ENCODE peak calls at places on chromosomes 7 and 10, in eight cellular contexts. C is A673, M is tibial nerve, I is lower leg skin, E is HCT116, N is cardiac fibroblast, R is HepG2, F is choroid plexus epithelial cell. T is an unnamed sample.

GRCh38 chr10:34539533-34540315 is 275.4 kb downstream of the PARD3 start:
- DNase-seq in C (no peak), M (no peak), I (no peak), E (no peak), N (peak), R (peak), F (peak), T (peak)

GRCh38 chr7:776992-777520 is 50.0 kb upstream of the PRKAR1B start:
- DNase-seq in C (peak), M (no peak), I (no peak), E (no peak), N (no peak), R (no peak), F (no peak), T (no peak)

GRCh38 chr7:84484502-84485079 is 290.0 kb upstream of the SEMA3A start:
- DNase-seq in C (peak), M (no peak), I (no peak), E (no peak), N (no peak), R (no peak), F (no peak), T (peak)

GRCh38 chr7:30163231-30163894 is 28.6 kb downstream of the MTURN start:
- DNase-seq in C (no peak), M (no peak), I (no peak), E (no peak), N (no peak), R (peak), F (peak), T (no peak)

GRCh38 chr10:49634053-49634660 is 20.3 kb downstream of the CHAT start:
- DNase-seq in C (no peak), M (no peak), I (peak), E (no peak), N (no peak), R (no peak), F (no peak), T (no peak)

GRCh38 chr7:26493737-26494423 is 202.2 kb downstream of the SNX10 start:
- DNase-seq in C (no peak), M (no peak), I (no peak), E (no peak), N (no peak), R (no peak), F (no peak), T (no peak)

GRCh38 chr7:73652541-73652949 is 15.1 kb upstream of the VPS37D start:
- DNase-seq in C (no peak), M (no peak), I (no peak), E (no peak), N (no peak), R (no peak), F (no peak), T (no peak)

GRCh38 chr7:105210721-105211205 is 178.0 kb downstream of the SRPK2 start:
- DNase-seq in C (no peak), M (no peak), I (no peak), E (no peak), N (no peak), R (no peak), F (peak), T (no peak)

GRCh38 chr7:117157121-117157870 is 165.6 kb downstream of the WNT2 start:
- DNase-seq in C (peak), M (peak), I (no peak), E (no peak), N (peak), R (no peak), F (peak), T (peak)

GRCh38 chr10:88385601-88386203 is 197.4 kb downstream of the RNLS start:
- DNase-seq in C (no peak), M (no peak), I (peak), E (peak), N (no peak), R (peak), F (no peak), T (no peak)

DNA sequence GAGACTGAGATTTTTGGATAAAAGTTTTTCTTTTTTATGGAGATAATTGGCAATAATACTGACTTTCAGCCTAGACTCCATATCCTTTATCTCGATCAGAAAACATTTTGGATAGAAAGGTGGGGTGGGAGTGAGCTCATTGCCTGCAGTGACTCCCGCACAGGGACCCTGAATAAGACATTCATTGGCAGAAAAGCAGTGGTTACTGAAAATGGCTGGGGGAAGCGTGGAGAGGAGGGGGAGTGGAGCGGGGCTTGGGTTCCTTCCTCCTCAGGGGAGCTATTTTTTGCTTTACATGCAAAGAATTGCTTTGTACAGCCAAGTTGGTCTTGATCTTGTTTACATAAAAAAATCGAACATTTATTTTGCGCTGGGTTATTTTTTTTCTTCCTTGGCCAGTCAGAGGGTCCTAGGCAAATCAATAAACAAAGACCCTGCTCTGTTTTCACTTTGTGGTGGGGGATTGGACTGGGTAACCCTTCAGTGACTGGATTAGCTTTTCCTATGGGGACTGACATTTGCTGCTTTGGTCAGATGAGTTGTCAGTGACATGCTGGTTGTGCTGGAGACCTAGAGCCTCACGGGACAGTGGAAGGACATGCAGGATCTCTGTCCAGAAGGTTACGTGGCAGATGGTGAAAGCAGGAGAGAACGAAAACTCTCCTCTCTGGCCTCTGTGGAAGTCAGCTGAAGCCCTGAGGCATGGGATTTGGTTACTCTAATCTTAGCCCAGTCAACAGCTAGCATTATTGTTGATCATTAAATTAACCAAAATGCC is 90.2 kb upstream of the BMPER start:
- DNase-seq in C (no peak), M (peak), I (no peak), E (no peak), N (no peak), R (no peak), F (peak), T (no peak)
- H3K4me3 ChIP-seq in C (no peak), M (no peak), I (no peak), E (no peak), N (no peak), R (no peak), F (peak), T (no peak)

GRCh38 chr10:126520918-126521317 is 132.6 kb upstream of the ADAM12 start:
- DNase-seq in C (no peak), M (no peak), I (peak), E (no peak), N (no peak), R (no peak), F (no peak), T (no peak)
- TF ChIP-seq CTCF in C (no peak), M (no peak), I (no peak), E (peak), N (no peak), R (no peak), F (peak), T (no peak)

DNA sequence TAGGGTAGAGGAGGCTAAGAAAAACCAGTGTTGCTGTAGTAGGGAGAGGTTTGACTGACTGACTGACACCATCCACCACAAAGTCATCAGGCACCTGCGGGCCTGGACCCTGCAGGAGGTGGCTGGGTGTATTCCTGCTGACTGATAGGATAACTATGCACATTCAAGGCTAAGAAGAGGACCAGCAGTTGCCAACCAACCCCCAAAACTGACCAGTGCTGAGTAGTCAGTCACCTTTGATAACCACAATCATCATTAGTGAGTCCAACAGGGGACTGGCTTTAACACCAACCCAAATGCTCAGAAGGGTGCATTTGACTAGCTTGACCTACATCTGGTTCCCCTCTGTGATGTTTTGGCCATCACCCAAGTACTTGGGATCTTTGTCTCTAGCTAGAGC is 30.5 kb downstream of the PLXNA4 start:
- DNase-seq in C (no peak), M (no peak), I (no peak), E (no peak), N (no peak), R (no peak), F (no peak), T (no peak)
- H3K4me3 ChIP-seq in C (no peak), M (no peak), I (no peak), E (no peak), N (no peak), R (no peak), F (no peak), T (no peak)

GRCh38 chr7:45680776-45681175 is 106.6 kb downstream of the ADCY1 start:
- DNase-seq in C (no peak), M (no peak), I (peak), E (no peak), N (no peak), R (no peak), F (no peak), T (no peak)
- TF ChIP-seq CTCF in C (no peak), M (no peak), I (no peak), E (no peak), N (no peak), R (no peak), F (no peak), T (no peak)

GRCh38 chr7:124651136-124651535 is 114.5 kb downstream of the GPR37 start:
- DNase-seq in C (no peak), M (no peak), I (no peak), E (no peak), N (no peak), R (no peak), F (no peak), T (no peak)
- H3K4me3 ChIP-seq in C (no peak), M (no peak), I (no peak), E (no peak), N (no peak), R (no peak), F (no peak), T (no peak)

GRCh38 chr7:44131173-44132009 is 8.0 kb upstream of the POLD2 start:
- DNase-seq in C (no peak), M (no peak), I (no peak), E (no peak), N (no peak), R (peak), F (peak), T (no peak)
- TF ChIP-seq CTCF in C (no peak), M (no peak), I (no peak), E (peak), N (peak), R (peak), F (peak), T (peak)

GRCh38 chr7:21618706-21619105 is 75.9 kb downstream of the DNAH11 start:
- DNase-seq in C (no peak), M (no peak), I (no peak), E (no peak), N (no peak), R (no peak), F (no peak), T (no peak)

GRCh38 chr7:21617513-21617912 is 74.7 kb downstream of the DNAH11 start:
- DNase-seq in C (no peak), M (no peak), I (no peak), E (no peak), N (no peak), R (no peak), F (no peak), T (no peak)

GRCh38 chr7:21620054-21620453 is 77.2 kb downstream of the DNAH11 start:
- DNase-seq in C (no peak), M (no peak), I (no peak), E (no peak), N (peak), R (no peak), F (no peak), T (no peak)

GRCh38 chr7:21616796-21617436 is 74.1 kb downstream of the DNAH11 start:
- DNase-seq in C (no peak), M (no peak), I (no peak), E (peak), N (peak), R (no peak), F (peak), T (peak)

GRCh38 chr7:21617916-21618390 is 75.1 kb downstream of the DNAH11 start:
- DNase-seq in C (peak), M (peak), I (no peak), E (no peak), N (peak), R (peak), F (peak), T (peak)
- H3K4me3 ChIP-seq in C (no peak), M (no peak), I (no peak), E (no peak), N (no peak), R (no peak), F (no peak), T (no peak)

DNA sequence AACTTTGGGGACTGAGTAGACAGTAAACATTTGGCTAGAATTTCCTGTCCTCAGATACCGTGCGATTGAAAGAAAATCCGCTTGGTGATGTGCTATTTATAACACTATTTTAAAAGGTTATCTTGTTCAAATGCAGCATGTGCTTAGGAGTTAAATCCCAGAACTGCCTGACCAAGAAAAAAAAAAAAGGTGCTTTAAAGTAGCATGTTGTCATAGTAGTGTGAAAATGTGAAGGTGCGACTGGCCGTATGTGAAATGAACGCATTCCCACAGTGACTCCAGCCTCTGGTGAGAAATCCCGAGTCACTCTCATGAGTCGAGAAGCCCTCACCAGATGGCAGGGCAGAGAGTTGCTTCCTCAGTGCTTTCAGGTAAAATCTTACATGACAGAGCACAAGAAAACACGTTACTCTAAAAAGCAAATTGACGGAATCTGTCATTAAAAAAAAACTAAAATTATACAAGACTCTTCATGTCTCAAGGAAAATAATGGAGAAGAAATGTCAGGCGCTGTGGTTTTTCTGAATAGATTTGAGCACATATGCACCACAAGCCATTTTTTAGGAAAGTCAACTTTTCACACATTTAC is 18.4 kb upstream of the KLF6 start:
- DNase-seq in C (no peak), M (no peak), I (no peak), E (no peak), N (peak), R (no peak), F (no peak), T (peak)
- TF ChIP-seq CTCF in C (no peak), M (no peak), I (no peak), E (no peak), N (no peak), R (no peak), F (no peak), T (peak)

GRCh38 chr10:122373713-122374112 is 795 bp upstream of the PLEKHA1 start:
- DNase-seq in C (no peak), M (no peak), I (no peak), E (no peak), N (peak), R (peak), F (peak), T (peak)
- H3K4me3 ChIP-seq in C (peak), M (peak), I (no peak), E (peak), N (peak), R (peak), F (peak), T (peak)